ENCODE peak calls at places on chromosome 6, in five cellular contexts. E is fibroblast of lung; O is CD4-positive, alpha-beta memory T cell; K is uterus; U is lower lobe of right lung. N is an unnamed sample.

GRCh38 chr6:116572162-116572561 is 858 bp downstream of the RWDD1 start:
- DNase-seq in E (peak; percentile 43), O (no peak), K (no peak), U (no peak), N (peak; percentile 29)

GRCh38 chr6:116268589-116269293 is 11.0 kb downstream of the TSPYL1 start:
- DNase-seq in E (peak; percentile 73), O (peak; percentile 44), K (no peak), U (no peak), N (peak; percentile 67)

GRCh38 chr6:32178547-32179440 is 589 bp downstream of the RNF5 start:
- DNase-seq in E (no peak), O (no peak), K (no peak), U (no peak), N (no peak)

GRCh38 chr6:159728552-159728951 is 1.2 kb downstream of the WTAP start:
- DNase-seq in E (peak; percentile 19), O (no peak), K (no peak), U (no peak), N (no peak)

GRCh38 chr6:96491926-96492325 is 29.7 kb upstream of the UFL1 start:
- DNase-seq in E (no peak), O (no peak), K (no peak), U (no peak), N (no peak)

GRCh38 chr6:28393912-28394662 is 5.5 kb downstream of the ZSCAN12 start:
- DNase-seq in E (no peak), O (no peak), K (no peak), U (no peak), N (peak; percentile 7)

GRCh38 chr6:35663001-35663400 is 25.7 kb downstream of the FKBP5 start:
- DNase-seq in E (peak; percentile 28), O (no peak), K (no peak), U (no peak), N (no peak)

GRCh38 chr6:70110128-70111022 is 192.5 kb downstream of the COL9A1 start:
- DNase-seq in E (peak; percentile 15), O (no peak), K (no peak), U (no peak), N (no peak)

GRCh38 chr6:146813554-146813953 is 214.8 kb downstream of the ADGB start:
- DNase-seq in E (peak; percentile 79), O (no peak), K (no peak), U (no peak), N (no peak)

GRCh38 chr6:31473780-31474725 is 23.9 kb upstream of the MICB start:
- DNase-seq in E (peak; percentile 72), O (no peak), K (no peak), U (no peak), N (peak; percentile 45)

GRCh38 chr6:72553531-72554202 is 68.2 kb upstream of the KCNQ5 start:
- DNase-seq in E (peak; percentile 96), O (no peak), K (no peak), U (no peak), N (peak; percentile 87)

GRCh38 chr6:53325785-53326184 is 23.0 kb downstream of the ELOVL5 start:
- DNase-seq in E (peak; percentile 62), O (no peak), K (no peak), U (no peak), N (no peak)

GRCh38 chr6:109445382-109445781 is 4.9 kb downstream of the SMPD2 start:
- DNase-seq in E (no peak), O (no peak), K (no peak), U (no peak), N (no peak)

GRCh38 chr6:54689620-54690019 is 157.0 kb upstream of the FAM83B start:
- DNase-seq in E (no peak), O (no peak), K (no peak), U (no peak), N (no peak)

GRCh38 chr6:150084426-150084825 is 15.5 kb upstream of the ULBP3 start:
- DNase-seq in E (no peak), O (no peak), K (no peak), U (no peak), N (no peak)

GRCh38 chr6:28002181-28002580 is 45.1 kb downstream of the OR2B6 start:
- DNase-seq in E (no peak), O (no peak), K (no peak), U (no peak), N (no peak)

GRCh38 chr6:150866147-150867073 is 908 bp downstream of the MTHFD1L start:
- DNase-seq in E (peak; percentile 91), O (peak; percentile 70), K (peak; percentile 88), U (peak; percentile 87), N (peak; percentile 84)

GRCh38 chr6:43171284-43172126 is 436 bp downstream of the SRF start:
- DNase-seq in E (no peak), O (no peak), K (no peak), U (no peak), N (no peak)

GRCh38 chr6:30681696-30682180 is 4.7 kb downstream of the PPP1R18 start:
- DNase-seq in E (no peak), O (no peak), K (no peak), U (no peak), N (no peak)

GRCh38 chr6:27138837-27139752 is 108.4 kb upstream of the PRSS16 start:
- DNase-seq in E (peak; percentile 57), O (peak; percentile 71), K (peak; percentile 47), U (peak; percentile 60), N (peak; percentile 9)

GRCh38 chr6:109441069-109441816 is 719 bp downstream of the SMPD2 start:
- DNase-seq in E (peak; percentile 55), O (peak; percentile 65), K (peak; percentile 54), U (peak; percentile 76), N (no peak)

GRCh38 chr6:159606786-159607185 is 86.3 kb downstream of the SOD2 start:
- DNase-seq in E (peak; percentile 7), O (no peak), K (no peak), U (no peak), N (no peak)

GRCh38 chr6:79453558-79454042 is 83.6 kb downstream of the LCA5 start:
- DNase-seq in E (peak; percentile 12), O (no peak), K (no peak), U (no peak), N (peak; percentile 40)

GRCh38 chr6:119129968-119130484 is 51.6 kb upstream of the FAM184A start:
- DNase-seq in E (peak; percentile 77), O (no peak), K (no peak), U (no peak), N (peak; percentile 39)

GRCh38 chr6:23027281-23027680 is 457.9 kb downstream of the HDGFL1 start:
- DNase-seq in E (peak; percentile 12), O (no peak), K (no peak), U (no peak), N (no peak)

GRCh38 chr6:123316733-123317323 is 319.9 kb downstream of the TRDN start:
- DNase-seq in E (peak; percentile 2), O (peak; percentile 5), K (no peak), U (no peak), N (no peak)

GRCh38 chr6:100968934-100969333 is 87.8 kb upstream of the ASCC3 start:
- DNase-seq in E (no peak), O (no peak), K (no peak), U (no peak), N (no peak)

GRCh38 chr6:139240161-139241010 is 51.4 kb downstream of the TXLNB start:
- DNase-seq in E (peak; percentile 90), O (no peak), K (no peak), U (no peak), N (peak; percentile 91)

GRCh38 chr6:168127384-168127868 is 48.4 kb upstream of the FRMD1 start:
- DNase-seq in E (no peak), O (no peak), K (no peak), U (no peak), N (no peak)

GRCh38 chr6:7139835-7140470 is 32.2 kb downstream of the RREB1 start:
- DNase-seq in E (no peak), O (no peak), K (no peak), U (no peak), N (no peak)
- H3K4me3 ChIP-seq in E (no peak overlapping the region), O (peak overlapping the region; percentile 44), K (no peak overlapping the region), U (no peak overlapping the region), N (no peak overlapping the region)

DNA sequence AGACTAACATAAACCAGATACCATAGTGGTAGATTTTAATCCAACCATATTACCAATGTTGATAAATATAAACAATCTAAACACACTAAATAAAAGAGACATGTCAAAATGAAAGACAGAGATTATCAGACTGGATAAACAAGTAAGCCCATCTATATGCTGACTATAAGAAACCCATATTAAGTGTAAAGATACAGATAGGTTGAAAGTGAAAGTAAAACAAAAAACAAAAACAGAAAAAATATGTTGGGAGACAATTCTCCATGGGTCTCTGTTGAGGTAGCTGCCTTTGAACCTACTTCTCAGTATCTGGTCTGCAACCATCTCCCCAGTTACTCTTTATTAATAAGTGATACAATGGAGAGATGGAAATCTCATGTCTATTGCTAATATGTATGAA is 21.2 kb downstream of the REV3L start:
- DNase-seq in E (no peak), O (no peak), K (no peak), U (no peak), N (no peak)
- H3K4me3 ChIP-seq in E (no peak overlapping the region), O (no peak overlapping the region), K (no peak overlapping the region), U (no peak overlapping the region), N (no peak overlapping the region)

GRCh38 chr6:13234130-13234529 is 94.2 kb downstream of the TBC1D7 start:
- DNase-seq in E (peak; percentile 38), O (no peak), K (no peak), U (no peak), N (no peak)

GRCh38 chr6:13237318-13237717 is 91.0 kb downstream of the TBC1D7 start:
- DNase-seq in E (no peak), O (no peak), K (no peak), U (no peak), N (no peak)

GRCh38 chr6:13238017-13238416 is 90.3 kb downstream of the TBC1D7 start:
- DNase-seq in E (no peak), O (no peak), K (no peak), U (no peak), N (no peak)

GRCh38 chr6:13233106-13233505 is 95.2 kb downstream of the TBC1D7 start:
- DNase-seq in E (no peak), O (no peak), K (no peak), U (no peak), N (no peak)

GRCh38 chr6:13235339-13235738 is 93.0 kb downstream of the TBC1D7 start:
- DNase-seq in E (no peak), O (no peak), K (no peak), U (no peak), N (no peak)
- H3K4me3 ChIP-seq in E (no peak overlapping the region), O (no peak overlapping the region), K (no peak overlapping the region), U (no peak overlapping the region), N (no peak overlapping the region)

GRCh38 chr6:33430991-33431879 is 11.4 kb downstream of the SYNGAP1 start:
- DNase-seq in E (peak; percentile 71), O (peak; percentile 83), K (peak; percentile 79), U (peak; percentile 71), N (peak; percentile 61)

GRCh38 chr6:33433560-33434191 is 13.8 kb downstream of the SYNGAP1 start:
- DNase-seq in E (peak; percentile 65), O (no peak), K (peak; percentile 57), U (no peak), N (no peak)

GRCh38 chr6:33431880-33432541 is 12.1 kb downstream of the SYNGAP1 start:
- DNase-seq in E (no peak), O (no peak), K (no peak), U (peak; percentile 39), N (no peak)

GRCh38 chr6:33433001-33433559 is 13.2 kb downstream of the SYNGAP1 start:
- DNase-seq in E (no peak), O (no peak), K (no peak), U (no peak), N (no peak)

DNA sequence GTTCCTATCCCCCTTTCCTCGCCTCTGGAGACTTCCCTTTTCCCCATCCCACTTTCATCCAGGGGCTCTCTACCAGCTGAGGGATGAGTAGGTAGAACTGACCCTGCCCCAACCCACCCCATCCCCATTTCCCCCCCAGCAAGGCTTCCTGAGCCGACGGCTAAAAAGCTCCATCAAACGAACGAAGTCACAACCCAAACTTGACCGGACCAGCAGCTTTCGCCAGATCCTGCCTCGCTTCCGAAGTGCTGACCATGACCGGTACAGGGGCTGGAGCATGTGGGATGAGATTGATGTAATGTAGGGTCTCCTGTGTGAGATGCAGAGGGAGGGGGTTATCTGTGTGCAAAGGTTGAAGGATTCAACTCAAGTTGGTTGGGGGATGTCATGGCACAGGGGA is 12.7 kb downstream of the SYNGAP1 start:
- DNase-seq in E (no peak), O (no peak), K (no peak), U (no peak), N (no peak)
- H3K4me3 ChIP-seq in E (no peak overlapping the region), O (no peak overlapping the region), K (no peak overlapping the region), U (no peak overlapping the region), N (no peak overlapping the region)

N was measured in brain microvascular endothelial cell.